ENCODE peak calls at places on chromosomes 7 and 10, in seven cellular contexts. U is NCI-H1092; R is activated CD4-positive, alpha-beta memory T cell treated with anti-CD3 and anti-CD28 coated beads for 36 hours; S is glomerular endothelial cell; D is hepatocyte; G is C1 segment of cervical spinal cord; E is Kasumi-1. P is an unnamed sample.

GRCh38 chr10:101014966-101015581 is 15.5 kb downstream of the LZTS2 start:
- DNase-seq in U (no peak), R (peak; percentile 25), S (no peak), D (peak; percentile 55), G (no peak), E (peak; percentile 49), P (no peak)

GRCh38 chr7:137925091-137925490 is 76.8 kb downstream of the CREB3L2 start:
- DNase-seq in U (no peak), R (no peak), S (no peak), D (no peak), G (no peak), E (no peak), P (no peak)

GRCh38 chr10:86163522-86164215 is 202.9 kb downstream of the GRID1 start:
- DNase-seq in U (no peak), R (no peak), S (no peak), D (peak; percentile 65), G (no peak), E (no peak), P (no peak)

GRCh38 chr7:70730451-70731110 is 401.4 kb upstream of the GALNT17 start:
- DNase-seq in U (no peak), R (no peak), S (no peak), D (no peak), G (no peak), E (no peak), P (no peak)

GRCh38 chr10:59553127-59553649 is 156.5 kb downstream of the SLC16A9 start:
- DNase-seq in U (no peak), R (no peak), S (no peak), D (no peak), G (no peak), E (no peak), P (no peak)

GRCh38 chr7:121385800-121386179 is 10.3 kb downstream of the FAM3C start:
- DNase-seq in U (no peak), R (no peak), S (no peak), D (no peak), G (no peak), E (peak; percentile 13), P (peak; percentile 2)

GRCh38 chr7:70788276-70788675 is 343.7 kb upstream of the GALNT17 start:
- DNase-seq in U (no peak), R (peak; percentile 72), S (no peak), D (no peak), G (no peak), E (no peak), P (no peak)

GRCh38 chr10:4459531-4459930 is 366.5 kb upstream of the AKR1E2 start:
- DNase-seq in U (no peak), R (no peak), S (no peak), D (peak; percentile 76), G (no peak), E (no peak), P (no peak)

GRCh38 chr10:102782698-102783540 is 39.2 kb downstream of the WBP1L start:
- DNase-seq in U (no peak), R (no peak), S (no peak), D (peak; percentile 32), G (no peak), E (no peak), P (no peak)

GRCh38 chr10:90136731-90137316 is 435.4 kb downstream of the KIF20B start:
- DNase-seq in U (no peak), R (no peak), S (no peak), D (no peak), G (no peak), E (peak; percentile 13), P (no peak)

GRCh38 chr7:151371266-151371665 is 29.7 kb downstream of the NUB1 start:
- DNase-seq in U (no peak), R (no peak), S (no peak), D (no peak), G (no peak), E (no peak), P (no peak)

GRCh38 chr7:513521-514166 is 6.0 kb downstream of the PDGFA start:
- DNase-seq in U (no peak), R (peak; percentile 46), S (no peak), D (no peak), G (no peak), E (no peak), P (no peak)

GRCh38 chr7:27031289-27032172 is 64.3 kb downstream of the HOXA1 start:
- DNase-seq in U (no peak), R (no peak), S (no peak), D (no peak), G (no peak), E (peak; percentile 63), P (no peak)

GRCh38 chr7:26188291-26188999 is 12.1 kb downstream of the HNRNPA2B1 start:
- DNase-seq in U (no peak), R (no peak), S (no peak), D (no peak), G (peak; percentile 8), E (no peak), P (no peak)

GRCh38 chr10:86191166-86191565 is 175.4 kb downstream of the GRID1 start:
- DNase-seq in U (no peak), R (no peak), S (no peak), D (no peak), G (no peak), E (no peak), P (no peak)

GRCh38 chr10:33753389-33753788 is 418.9 kb upstream of the NRP1 start:
- DNase-seq in U (no peak), R (no peak), S (no peak), D (no peak), G (no peak), E (no peak), P (no peak)

GRCh38 chr10:46263831-46264268 is 22.9 kb upstream of the ANTXRL start:
- DNase-seq in U (no peak), R (peak; percentile 7), S (no peak), D (no peak), G (no peak), E (no peak), P (no peak)

GRCh38 chr7:40915061-40915460 is 780.3 kb downstream of the SUGCT start:
- DNase-seq in U (no peak), R (no peak), S (no peak), D (peak; percentile 31), G (no peak), E (no peak), P (no peak)

GRCh38 chr7:936131-937054 is 18.1 kb downstream of the ADAP1 start:
- DNase-seq in U (no peak), R (peak; percentile 80), S (no peak), D (peak; percentile 8), G (no peak), E (no peak), P (no peak)

GRCh38 chr7:120856621-120857352 is 1.2 kb downstream of the TSPAN12 start:
- DNase-seq in U (no peak), R (peak; percentile 14), S (no peak), D (peak; percentile 63), G (no peak), E (no peak), P (no peak)

GRCh38 chr7:6026917-6027316 is 4.3 kb upstream of the ANKRD61 start:
- DNase-seq in U (no peak), R (no peak), S (no peak), D (no peak), G (no peak), E (peak; percentile 34), P (no peak)

GRCh38 chr10:100025528-100026070 is 15.9 kb upstream of the DNMBP start:
- DNase-seq in U (peak; percentile 23), R (no peak), S (no peak), D (no peak), G (no peak), E (no peak), P (peak; percentile 39)

GRCh38 chr7:103805376-103805775 is 184.1 kb downstream of the RELN start:
- DNase-seq in U (no peak), R (no peak), S (no peak), D (no peak), G (no peak), E (no peak), P (no peak)

GRCh38 chr10:132554991-132555647 is 17.5 kb downstream of the INPP5A start:
- DNase-seq in U (no peak), R (peak; percentile 55), S (no peak), D (no peak), G (no peak), E (peak; percentile 34), P (no peak)

GRCh38 chr10:971150-971542 is 17.1 kb upstream of the GTPBP4 start:
- DNase-seq in U (no peak), R (no peak), S (no peak), D (peak; percentile 55), G (no peak), E (peak; percentile 65), P (no peak)

GRCh38 chr10:104128214-104128613 is 6.2 kb downstream of the SFR1 start:
- DNase-seq in U (no peak), R (no peak), S (no peak), D (no peak), G (no peak), E (no peak), P (no peak)

GRCh38 chr10:125035136-125035535 is 93.2 kb downstream of the ZRANB1 start:
- DNase-seq in U (no peak), R (no peak), S (no peak), D (no peak), G (no peak), E (no peak), P (no peak)

GRCh38 chr10:32378371-32379301 is 31.7 kb upstream of the EPC1 start:
- DNase-seq in U (peak; percentile 78), R (peak; percentile 96), S (peak; percentile 37), D (peak; percentile 94), G (peak; percentile 96), E (peak; percentile 99), P (peak; percentile 76)